ENCODE peak calls at places on chromosome 11, in eight cellular contexts. D is choroid plexus epithelial cell, B is tibial nerve, L is heart left ventricle, N is lower lobe of right lung, Y is psoas muscle, K is thyroid gland, X is coronary artery. S is an unnamed sample.
A peak's percentile ranks its signal among the peaks of the same experiment; 100 is the strongest.

GRCh38 chr11:75524576-75525432 is 937 bp downstream of the GDPD5 start:
- DNase-seq in Y (peak; percentile 61), D (no peak), X (no peak), L (no peak), K (no peak), B (no peak), N (no peak), S (peak; percentile 30)

GRCh38 chr11:133082453-133082781 is 449.9 kb downstream of the OPCML start:
- DNase-seq in B (peak; percentile 29), N (peak; percentile 60), X (no peak), D (no peak), L (peak; percentile 43), K (peak; percentile 62), Y (peak; percentile 62), S (no peak)

GRCh38 chr11:13929551-13929950 is 33.0 kb upstream of the SPON1 start:
- DNase-seq in L (no peak), N (no peak), B (no peak), X (no peak), Y (no peak), K (no peak), D (no peak), S (no peak)

GRCh38 chr11:120194166-120194565 is 16.7 kb upstream of the OAF start:
- DNase-seq in B (no peak), L (no peak), X (no peak), N (no peak), D (no peak), Y (peak; percentile 14), K (no peak), S (no peak)

GRCh38 chr11:62689421-62690183 is at the start of gene LRRN4CL:
- DNase-seq in K (no peak), D (peak; percentile 80), Y (peak; percentile 92), L (peak; percentile 88), B (peak; percentile 88), N (no peak), X (peak; percentile 83), S (no peak)

GRCh38 chr11:2156416-2157182 is 4.4 kb downstream of the INS start:
- DNase-seq in B (peak; percentile 70), L (peak; percentile 77), Y (peak; percentile 87), N (peak; percentile 79), X (no peak), K (peak; percentile 72), D (peak; percentile 72), S (peak; percentile 54)

GRCh38 chr11:85656777-85657176 is 8.2 kb downstream of the CREBZF start:
- DNase-seq in X (no peak), D (no peak), L (no peak), N (no peak), Y (no peak), B (no peak), K (no peak), S (no peak)

GRCh38 chr11:84806354-84806753 is 820.8 kb downstream of the DLG2 start:
- DNase-seq in N (no peak), Y (no peak), L (no peak), D (no peak), B (no peak), K (no peak), X (no peak), S (no peak)

GRCh38 chr11:59965424-59965823 is 1.6 kb downstream of the OOSP4A start:
- DNase-seq in X (no peak), N (no peak), Y (no peak), D (no peak), L (no peak), K (no peak), B (no peak), S (no peak)

GRCh38 chr11:117535870-117536411 is 208.3 kb downstream of the CEP164 start:
- DNase-seq in X (no peak), K (no peak), D (no peak), N (no peak), B (no peak), L (no peak), Y (no peak), S (no peak)

GRCh38 chr11:18792827-18793226 is 1.2 kb upstream of the PTPN5 start:
- DNase-seq in X (no peak), D (no peak), B (no peak), L (no peak), N (no peak), Y (no peak), K (no peak), S (no peak)

GRCh38 chr11:47992959-47993820 is 12.8 kb downstream of the PTPRJ start:
- DNase-seq in Y (no peak), X (no peak), L (no peak), N (no peak), K (peak; percentile 61), D (peak; percentile 83), B (no peak), S (no peak)

GRCh38 chr11:64619811-64620285 is 28.8 kb downstream of the SLC22A12 start:
- DNase-seq in K (peak; percentile 87), Y (no peak), X (no peak), B (peak; percentile 20), N (no peak), D (peak; percentile 82), L (peak; percentile 42), S (no peak)

GRCh38 chr11:115928811-115929210 is 424.6 kb upstream of the CADM1 start:
- DNase-seq in Y (no peak), B (no peak), X (no peak), K (no peak), L (no peak), N (no peak), D (no peak), S (no peak)

GRCh38 chr11:121415861-121416260 is 36.3 kb upstream of the SORL1 start:
- DNase-seq in Y (no peak), X (no peak), K (peak; percentile 33), L (no peak), N (no peak), D (peak; percentile 26), B (peak; percentile 45), S (no peak)

DNA sequence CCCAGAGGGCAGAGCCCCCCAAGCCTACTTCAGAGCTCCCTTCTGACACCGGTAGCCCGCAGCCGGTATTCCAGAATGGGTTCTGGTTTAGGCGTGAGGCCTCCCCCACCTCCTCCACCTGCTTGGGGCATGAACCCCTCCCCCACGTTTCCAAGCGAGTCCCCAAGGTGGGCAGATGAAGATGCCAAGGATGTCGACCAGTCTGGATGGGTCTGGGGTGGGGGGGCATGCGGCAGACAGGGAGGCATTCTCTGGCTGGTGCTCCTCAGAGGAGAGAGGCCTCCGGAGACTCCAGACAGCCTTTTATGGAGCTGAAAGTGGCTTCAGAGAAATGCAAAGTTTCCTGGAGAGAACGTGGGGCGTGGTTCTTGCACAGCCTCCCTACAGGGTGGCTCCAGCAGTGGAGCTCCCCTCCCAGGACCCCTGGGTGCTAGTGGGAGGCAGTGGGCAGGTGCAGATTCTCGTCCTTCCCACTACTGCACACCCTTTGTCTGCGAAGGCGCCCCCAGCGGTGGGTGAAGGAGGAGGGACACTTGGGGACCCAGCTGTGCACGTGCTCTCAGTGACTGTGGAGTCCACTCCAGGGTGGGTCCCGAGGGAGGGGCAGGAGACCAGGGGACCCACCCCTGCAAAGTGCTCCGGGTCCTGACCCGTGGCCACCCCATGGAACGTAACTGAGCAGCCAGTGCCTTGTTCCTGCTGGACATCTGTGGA is 4.2 kb downstream of the CCND1 start:
- DNase-seq in B (no peak), D (no peak), Y (no peak), L (no peak), K (no peak), N (no peak), X (no peak), S (no peak)
- TF ChIP-seq CTCF in B (no peak), D (no peak), Y (no peak), L (no peak), K (no peak), N (no peak), X (no peak), S (no peak)

DNA sequence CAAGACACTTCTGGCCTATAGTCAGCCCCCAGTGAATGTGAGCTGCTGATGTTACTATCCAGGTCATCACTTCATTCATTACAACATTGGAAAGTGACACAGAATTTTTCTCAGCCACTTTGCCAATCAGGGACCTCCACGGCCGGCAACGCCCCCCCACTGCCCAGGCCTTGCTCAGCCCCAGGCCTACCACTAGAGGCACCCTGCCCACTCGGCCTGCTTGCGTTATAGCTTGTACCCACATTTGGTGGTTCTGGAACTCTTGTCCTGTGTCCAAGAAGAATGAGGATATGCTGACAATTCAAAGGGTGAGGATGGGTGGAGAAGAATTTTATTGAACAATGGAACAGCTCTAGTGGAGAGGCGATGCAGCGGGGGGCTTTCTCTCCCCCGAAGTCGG is 96.2 kb downstream of the TSPAN18 start:
- DNase-seq in B (no peak), X (no peak), L (no peak), Y (no peak), K (no peak), D (no peak), N (no peak), S (no peak)
- TF ChIP-seq CTCF in B (no peak), X (no peak), L (peak; percentile 18), Y (no peak), K (no peak), D (peak; percentile 41), N (peak; percentile 25), S (no peak)

DNA sequence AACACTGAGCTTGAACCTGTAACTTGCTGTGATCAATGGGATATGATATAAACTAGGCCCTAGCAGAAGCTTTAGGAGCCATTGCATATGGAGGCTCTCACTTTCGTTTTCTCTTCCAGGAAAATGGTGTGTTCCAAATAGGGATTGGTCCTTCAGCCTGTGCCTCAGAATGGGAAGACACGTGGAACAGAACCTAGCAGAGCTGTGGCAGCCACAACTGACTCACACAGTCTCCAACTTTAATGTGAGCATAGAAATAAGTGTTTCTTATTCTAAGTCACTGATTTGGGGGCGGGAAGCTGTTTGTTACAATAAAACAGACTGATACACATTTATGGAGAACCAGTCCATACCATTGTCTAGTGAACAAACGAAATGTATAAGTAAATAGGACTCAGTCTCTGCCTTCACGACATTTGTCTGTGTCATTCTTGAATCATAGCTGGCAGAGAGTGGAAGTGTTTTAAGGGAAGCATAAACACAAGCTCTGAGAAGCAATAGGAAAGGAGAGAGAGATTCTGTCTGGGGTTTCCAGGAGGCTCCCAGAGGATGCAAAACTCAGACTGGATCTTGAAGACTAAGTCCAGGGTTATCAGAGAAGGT is 97.3 kb downstream of the GALNT18 start:
- DNase-seq in X (no peak), B (no peak), Y (no peak), N (no peak), D (no peak), K (no peak), L (no peak), S (no peak)
- TF ChIP-seq CTCF in X (no peak), B (no peak), Y (no peak), N (no peak), D (no peak), K (no peak), L (no peak), S (no peak)

GRCh38 chr11:30617762-30618161 is 31.6 kb upstream of the MPPED2 start:
- DNase-seq in N (no peak), L (no peak), K (no peak), X (no peak), Y (no peak), D (no peak), B (no peak), S (no peak)
- TF ChIP-seq CTCF in N (no peak), L (no peak), K (no peak), X (no peak), Y (no peak), D (no peak), B (no peak), S (no peak)

DNA sequence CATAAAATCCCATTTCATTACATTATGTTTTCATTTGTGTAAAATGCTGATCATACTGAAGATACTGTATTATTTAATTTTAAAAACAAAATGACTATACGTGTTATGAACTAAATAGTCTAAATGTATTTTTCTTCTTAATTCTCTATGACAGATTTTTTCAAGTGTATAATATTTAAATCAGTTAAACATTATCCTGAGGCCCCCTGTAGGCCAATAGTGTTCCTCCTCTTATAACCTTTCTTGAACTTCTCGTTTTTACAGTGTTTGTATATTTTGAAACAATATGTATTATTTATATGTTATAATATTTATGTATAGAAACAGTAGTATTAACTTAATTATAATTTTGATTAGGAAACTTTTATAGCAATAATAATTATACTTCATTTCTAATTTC is 151.1 kb upstream of the CHORDC1 start:
- DNase-seq in D (no peak), B (no peak), X (no peak), L (no peak), Y (no peak), N (no peak), K (no peak), S (no peak)
- TF ChIP-seq CTCF in D (no peak), B (no peak), X (no peak), L (no peak), Y (no peak), N (no peak), K (no peak), S (no peak)